ENCODE peak calls at places on chromosome 21, in six cellular contexts. One of them, this sample, is unnamed.

GRCh38 chr21:42722153-42722552 is 68.7 kb downstream of the PDE9A start:
- DNase-seq in GDM1: no peak
- DNase-seq in T-helper 2 cell: no peak
- DNase-seq in AG08395: no peak
- DNase-seq in NCI-H2171 treated with DMSO at 0.1 percent for 48 hours: no peak
- DNase-seq in cardiac muscle cell: no peak
- DNase-seq in this sample: no peak

GRCh38 chr21:32131960-32132359 is 146.9 kb downstream of the MIS18A start:
- DNase-seq in NCI-H2171 treated with DMSO at 0.1 percent for 48 hours: no peak
- DNase-seq in GDM1: no peak
- DNase-seq in AG08395: peak
- DNase-seq in T-helper 2 cell: no peak
- DNase-seq in cardiac muscle cell: peak
- DNase-seq in this sample: no peak

GRCh38 chr21:31293986-31294385 is 50.1 kb downstream of the TIAM1 start:
- DNase-seq in GDM1: no peak
- DNase-seq in cardiac muscle cell: peak
- DNase-seq in NCI-H2171 treated with DMSO at 0.1 percent for 48 hours: no peak
- DNase-seq in AG08395: peak
- DNase-seq in T-helper 2 cell: no peak
- DNase-seq in this sample: no peak

GRCh38 chr21:42466700-42467612 is 29.1 kb downstream of the RSPH1 start:
- DNase-seq in GDM1: peak
- DNase-seq in AG08395: peak
- DNase-seq in NCI-H2171 treated with DMSO at 0.1 percent for 48 hours: no peak
- DNase-seq in T-helper 2 cell: no peak
- DNase-seq in cardiac muscle cell: peak
- DNase-seq in this sample: no peak

GRCh38 chr21:15659768-15660423 is 69.9 kb upstream of the USP25 start:
- DNase-seq in NCI-H2171 treated with DMSO at 0.1 percent for 48 hours: no peak
- DNase-seq in T-helper 2 cell: no peak
- DNase-seq in cardiac muscle cell: no peak
- DNase-seq in AG08395: peak
- DNase-seq in GDM1: no peak
- DNase-seq in this sample: no peak

GRCh38 chr21:45086342-45086958 is 12.1 kb downstream of the ADARB1 start:
- DNase-seq in AG08395: no peak
- DNase-seq in NCI-H2171 treated with DMSO at 0.1 percent for 48 hours: no peak
- DNase-seq in GDM1: no peak
- DNase-seq in cardiac muscle cell: no peak
- DNase-seq in T-helper 2 cell: no peak
- DNase-seq in this sample: no peak

GRCh38 chr21:33418686-33419085 is 15.5 kb downstream of the IFNGR2 start:
- DNase-seq in cardiac muscle cell: peak
- DNase-seq in NCI-H2171 treated with DMSO at 0.1 percent for 48 hours: no peak
- DNase-seq in AG08395: no peak
- DNase-seq in T-helper 2 cell: no peak
- DNase-seq in GDM1: no peak
- DNase-seq in this sample: no peak

GRCh38 chr21:36005018-36005417 is 55.3 kb downstream of the SETD4 start:
- DNase-seq in NCI-H2171 treated with DMSO at 0.1 percent for 48 hours: no peak
- DNase-seq in cardiac muscle cell: no peak
- DNase-seq in GDM1: no peak
- DNase-seq in AG08395: no peak
- DNase-seq in T-helper 2 cell: no peak
- DNase-seq in this sample: no peak

GRCh38 chr21:39776589-39776988 is 31.6 kb downstream of the IGSF5 start:
- DNase-seq in AG08395: peak
- DNase-seq in NCI-H2171 treated with DMSO at 0.1 percent for 48 hours: no peak
- DNase-seq in GDM1: no peak
- DNase-seq in cardiac muscle cell: peak
- DNase-seq in T-helper 2 cell: no peak
- DNase-seq in this sample: no peak

GRCh38 chr21:15539376-15539775 is 190.4 kb upstream of the USP25 start:
- DNase-seq in AG08395: no peak
- DNase-seq in T-helper 2 cell: no peak
- DNase-seq in GDM1: no peak
- DNase-seq in cardiac muscle cell: no peak
- DNase-seq in NCI-H2171 treated with DMSO at 0.1 percent for 48 hours: no peak
- DNase-seq in this sample: no peak

GRCh38 chr21:43262427-43262826 is 93.6 kb downstream of the CRYAA start:
- DNase-seq in AG08395: no peak
- DNase-seq in GDM1: no peak
- DNase-seq in cardiac muscle cell: no peak
- DNase-seq in T-helper 2 cell: no peak
- DNase-seq in NCI-H2171 treated with DMSO at 0.1 percent for 48 hours: no peak
- DNase-seq in this sample: no peak

GRCh38 chr21:41802684-41803083 is 35.8 kb upstream of the RIPK4 start:
- DNase-seq in cardiac muscle cell: peak
- DNase-seq in T-helper 2 cell: no peak
- DNase-seq in NCI-H2171 treated with DMSO at 0.1 percent for 48 hours: no peak
- DNase-seq in AG08395: peak
- DNase-seq in GDM1: no peak
- DNase-seq in this sample: no peak

This sample was measured in NCI-H1694 treated with DMSO at 0.1 percent for 48 hours.